ENCODE peak calls at places on chromosome 1, in seven cellular contexts. H is AG10803, Q is BJ, Y is AG09309, T is stomach, V is RWPE1, R is heart left ventricle. O is an unnamed sample.

GRCh38 chr1:201503397-201504176 is 3.3 kb downstream of the CSRP1 start:
- DNase-seq in V (peak), Y (peak), R (peak), T (peak), H (peak), Q (peak), O (peak)

GRCh38 chr1:45306319-45306718 is 20.4 kb upstream of the HPDL start:
- DNase-seq in Y (peak), R (no peak), H (peak), T (no peak), V (no peak), Q (no peak), O (no peak)

GRCh38 chr1:24896176-24896575 is 33.9 kb downstream of the RUNX3 start:
- DNase-seq in R (peak), Q (no peak), Y (no peak), V (no peak), H (no peak), T (peak), O (no peak)

GRCh38 chr1:201582977-201583376 is 44.0 kb downstream of the NAV1 start:
- DNase-seq in Y (no peak), H (no peak), R (no peak), T (no peak), V (no peak), Q (no peak), O (no peak)

GRCh38 chr1:212858461-212859265 is 588 bp downstream of the FLVCR1 start:
- DNase-seq in Y (no peak), V (peak), R (peak), Q (no peak), H (peak), T (peak), O (peak)

GRCh38 chr1:26283871-26284596 is 4.1 kb downstream of the SH3BGRL3 start:
- DNase-seq in Q (no peak), Y (no peak), V (no peak), H (no peak), T (no peak), R (no peak), O (no peak)

GRCh38 chr1:207711285-207711684 is 40.6 kb upstream of the CD46 start:
- DNase-seq in Y (no peak), R (no peak), Q (no peak), V (peak), H (no peak), T (no peak), O (peak)

GRCh38 chr1:3834701-3835100 is 22.3 kb downstream of the CEP104 start:
- DNase-seq in T (no peak), Q (no peak), Y (no peak), R (no peak), V (no peak), H (no peak), O (no peak)

GRCh38 chr1:184598403-184598802 is 156.3 kb downstream of the EDEM3 start:
- DNase-seq in Q (no peak), R (no peak), V (no peak), T (no peak), H (no peak), Y (no peak), O (no peak)

GRCh38 chr1:184597652-184598357 is 156.9 kb downstream of the EDEM3 start:
- DNase-seq in H (no peak), R (no peak), Q (no peak), T (no peak), Y (no peak), V (no peak), O (no peak)

GRCh38 chr1:184595609-184596008 is 159.0 kb downstream of the EDEM3 start:
- DNase-seq in T (no peak), Q (peak), Y (peak), H (peak), R (no peak), V (peak), O (peak)

GRCh38 chr1:184593612-184594011 is 161.0 kb downstream of the EDEM3 start:
- DNase-seq in Y (no peak), V (no peak), R (no peak), T (no peak), H (no peak), Q (no peak), O (no peak)

DNA sequence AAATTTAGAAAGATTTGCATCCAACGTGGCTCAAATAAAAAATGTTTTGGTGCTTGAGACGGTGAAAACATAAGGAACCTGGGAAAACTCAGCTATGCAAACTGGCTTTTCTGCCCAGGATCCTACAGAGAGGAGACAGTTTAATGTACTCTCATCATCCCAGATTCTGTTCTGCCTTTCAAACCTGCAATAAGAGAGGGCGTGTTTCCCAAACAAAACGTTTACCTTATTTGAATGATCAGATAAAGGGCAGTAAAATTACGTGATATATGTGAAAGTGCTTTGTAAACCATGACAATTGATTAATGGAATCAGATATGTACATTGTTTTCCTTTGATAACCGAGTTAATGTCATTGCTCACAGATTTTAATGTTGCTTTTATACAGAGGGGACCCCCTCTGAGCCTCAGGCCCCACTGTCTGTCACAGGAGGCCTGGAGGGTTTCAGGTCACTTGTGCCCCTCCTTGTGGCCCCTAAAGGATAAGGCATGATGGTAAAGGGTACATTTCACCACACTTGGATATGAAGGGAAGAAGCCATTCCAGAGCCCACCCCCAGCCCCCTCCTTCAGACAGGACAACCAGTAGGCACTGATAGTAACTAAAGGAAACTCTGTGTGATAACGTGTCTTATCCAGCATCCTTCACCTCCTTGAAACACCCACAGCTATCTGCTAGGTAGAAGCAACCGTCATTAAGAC is 157.6 kb downstream of the EDEM3 start:
- DNase-seq in V (no peak), H (no peak), R (no peak), Y (no peak), Q (no peak), T (no peak), O (no peak)
- TF ChIP-seq CTCF in V (no peak), H (no peak), R (no peak), Y (no peak), Q (no peak), T (no peak), O (peak)

DNA sequence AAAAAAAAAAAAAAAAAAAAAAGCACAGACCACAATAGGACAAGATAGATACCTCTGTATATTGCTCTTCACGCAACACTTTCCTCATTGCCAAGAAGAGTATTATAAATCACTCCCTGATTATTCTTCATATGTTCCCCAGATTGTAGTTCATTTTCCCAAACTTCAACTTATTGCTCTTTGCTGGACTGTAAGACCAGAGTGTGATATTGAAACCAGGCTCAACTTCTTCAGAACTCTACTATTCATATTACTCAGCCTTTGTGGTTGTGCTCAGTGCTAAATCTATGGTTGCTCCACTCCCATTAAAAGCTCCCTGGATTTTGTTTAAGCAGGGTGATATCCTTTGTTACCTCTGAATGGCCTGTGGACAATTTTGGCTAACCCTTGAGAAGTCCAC is 180.5 kb downstream of the NTMT2 start:
- DNase-seq in Y (no peak), Q (no peak), R (no peak), V (no peak), H (peak), T (no peak), O (no peak)
- TF ChIP-seq CTCF in Y (no peak), Q (no peak), R (no peak), V (no peak), H (no peak), T (no peak), O (no peak)

DNA sequence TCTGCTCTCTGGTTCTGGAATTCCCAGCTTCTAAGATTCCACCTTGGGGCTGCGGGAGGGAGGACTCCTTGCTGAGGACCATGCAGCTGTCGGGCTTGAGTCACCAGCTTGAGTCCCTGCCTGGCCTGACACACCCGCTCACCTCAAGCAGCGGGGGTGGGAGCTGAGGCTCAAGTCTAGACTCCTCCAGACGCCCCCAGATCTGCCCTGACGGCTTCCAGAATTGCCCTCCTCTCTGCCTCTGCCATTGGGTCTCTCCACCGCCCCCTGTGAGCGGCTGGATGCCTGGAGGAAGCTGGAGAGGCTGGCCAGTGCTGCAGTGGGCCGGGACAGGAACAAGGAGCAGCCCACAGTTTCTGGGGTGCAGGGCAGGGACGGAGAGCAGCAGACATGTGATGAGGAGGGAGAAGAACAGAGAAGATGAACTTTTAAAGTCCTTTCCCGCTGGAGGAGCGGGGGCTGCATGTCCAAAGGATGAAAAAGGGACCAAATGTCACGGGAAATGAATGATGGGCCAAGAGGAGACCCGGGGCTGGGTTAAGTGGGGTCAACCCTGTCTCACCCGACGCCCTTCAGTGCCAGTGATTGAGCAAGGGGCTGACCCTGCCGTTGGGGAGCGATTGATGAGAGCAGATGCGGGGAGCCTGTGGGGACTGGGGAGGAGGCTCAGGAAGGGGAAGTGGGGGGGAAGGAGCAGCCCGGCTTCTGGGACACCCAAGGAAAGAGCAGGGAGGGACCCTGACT is 13.5 kb downstream of the CRABP2 start:
- DNase-seq in Q (no peak), Y (no peak), R (no peak), V (peak), T (no peak), H (no peak), O (no peak)
- TF ChIP-seq CTCF in Q (peak), Y (peak), R (no peak), V (no peak), T (no peak), H (peak), O (peak)

GRCh38 chr1:150161747-150162581 is 12.2 kb downstream of the PLEKHO1 start:
- DNase-seq in R (no peak), Q (no peak), H (no peak), Y (no peak), T (no peak), V (no peak), O (no peak)
- TF ChIP-seq CTCF in R (no peak), Q (no peak), H (no peak), Y (no peak), T (no peak), V (no peak), O (no peak)

GRCh38 chr1:6601865-6602668 is 602 bp downstream of the KLHL21 start:
- DNase-seq in R (peak), H (peak), Y (no peak), T (peak), Q (no peak), V (no peak), O (no peak)
- TF ChIP-seq CTCF in R (no peak), H (no peak), Y (no peak), T (no peak), Q (no peak), V (no peak), O (no peak)

GRCh38 chr1:32224285-32224684 is 2.1 kb downstream of the EIF3I start:
- DNase-seq in T (no peak), H (no peak), V (no peak), R (no peak), Q (no peak), Y (no peak), O (no peak)

GRCh38 chr1:32220746-32221580 is 1.2 kb downstream of the TMEM234 start:
- DNase-seq in Q (no peak), Y (no peak), T (no peak), R (no peak), H (no peak), V (no peak), O (no peak)

GRCh38 chr1:32221980-32222751 is at the start of the genes EIF3I and TMEM234:
- DNase-seq in V (peak), T (peak), H (peak), Y (no peak), R (peak), Q (peak), O (peak)

GRCh38 chr1:32221581-32221979 is 573 bp downstream of the TMEM234 start:
- DNase-seq in Q (no peak), V (no peak), T (no peak), R (no peak), H (no peak), Y (no peak), O (no peak)

DNA sequence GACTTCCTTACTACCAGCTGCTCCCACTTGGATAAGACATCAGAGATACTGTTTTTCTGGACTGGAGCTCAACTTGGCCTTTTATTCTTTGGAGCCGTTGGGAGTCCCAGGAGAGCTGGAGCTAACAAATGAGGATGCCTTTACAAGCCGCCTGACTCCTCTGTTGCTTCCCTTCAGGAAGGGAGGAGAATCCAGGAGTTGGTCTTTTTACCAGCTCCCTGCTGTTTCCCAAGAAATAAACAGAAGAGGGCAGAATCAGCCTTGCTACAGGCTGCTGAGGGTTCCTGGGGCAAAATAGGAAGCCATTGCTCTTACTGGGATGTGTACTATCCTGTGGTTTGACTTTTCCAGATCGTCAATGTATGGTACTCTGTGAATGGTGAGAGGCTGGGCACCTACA is 1.5 kb downstream of the EIF3I start:
- DNase-seq in T (no peak), H (no peak), Y (no peak), V (no peak), R (no peak), Q (no peak), O (no peak)
- TF ChIP-seq CTCF in T (no peak), H (no peak), Y (peak), V (no peak), R (no peak), Q (no peak), O (peak)

GRCh38 chr1:153921080-153921802 is 1.5 kb downstream of the GATAD2B start:
- DNase-seq in R (no peak), Q (no peak), V (no peak), T (no peak), Y (no peak), H (no peak), O (no peak)
- TF ChIP-seq CTCF in R (no peak), Q (no peak), V (no peak), T (no peak), Y (no peak), H (no peak), O (no peak)

DNA sequence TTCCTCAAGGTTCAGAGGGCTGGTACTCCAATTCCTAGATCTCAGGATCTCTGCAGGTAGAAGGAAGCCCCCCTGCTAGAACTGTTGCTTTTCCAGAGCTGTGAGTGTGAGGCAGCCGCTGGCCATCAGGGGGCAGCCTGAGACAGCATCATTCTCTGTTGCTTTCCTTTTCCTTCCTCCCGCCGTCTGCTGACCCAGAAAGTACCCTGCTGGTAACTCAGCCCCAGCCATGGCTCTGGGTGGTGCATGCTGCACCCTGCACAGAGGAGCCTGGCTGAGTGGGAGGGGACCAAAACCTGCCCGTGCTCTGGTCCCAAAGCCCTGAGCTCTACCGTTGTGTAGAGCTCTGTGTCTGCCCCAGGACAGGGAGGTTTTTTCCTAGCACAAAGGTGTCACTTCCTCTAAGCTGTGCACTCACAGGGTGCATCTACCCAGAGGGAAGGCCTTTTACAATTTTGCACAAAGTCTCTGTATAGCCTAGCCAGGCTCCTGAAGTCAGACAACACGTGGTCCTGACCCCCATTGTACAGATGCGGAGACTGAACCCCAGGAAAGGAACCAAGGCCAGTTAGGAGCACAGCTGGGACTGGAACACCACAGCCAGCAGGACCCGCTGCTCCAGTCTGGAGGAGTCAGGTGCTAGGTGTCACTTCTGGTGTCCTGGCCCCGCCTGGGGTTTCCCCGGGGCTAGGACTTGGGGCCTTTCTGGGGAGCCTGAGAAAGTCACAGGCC is 5.6 kb upstream of the FAM131C start:
- DNase-seq in H (peak), T (peak), Q (no peak), V (peak), Y (peak), R (peak), O (peak)
- TF ChIP-seq CTCF in H (peak), T (no peak), Q (peak), V (peak), Y (peak), R (peak), O (peak)

DNA sequence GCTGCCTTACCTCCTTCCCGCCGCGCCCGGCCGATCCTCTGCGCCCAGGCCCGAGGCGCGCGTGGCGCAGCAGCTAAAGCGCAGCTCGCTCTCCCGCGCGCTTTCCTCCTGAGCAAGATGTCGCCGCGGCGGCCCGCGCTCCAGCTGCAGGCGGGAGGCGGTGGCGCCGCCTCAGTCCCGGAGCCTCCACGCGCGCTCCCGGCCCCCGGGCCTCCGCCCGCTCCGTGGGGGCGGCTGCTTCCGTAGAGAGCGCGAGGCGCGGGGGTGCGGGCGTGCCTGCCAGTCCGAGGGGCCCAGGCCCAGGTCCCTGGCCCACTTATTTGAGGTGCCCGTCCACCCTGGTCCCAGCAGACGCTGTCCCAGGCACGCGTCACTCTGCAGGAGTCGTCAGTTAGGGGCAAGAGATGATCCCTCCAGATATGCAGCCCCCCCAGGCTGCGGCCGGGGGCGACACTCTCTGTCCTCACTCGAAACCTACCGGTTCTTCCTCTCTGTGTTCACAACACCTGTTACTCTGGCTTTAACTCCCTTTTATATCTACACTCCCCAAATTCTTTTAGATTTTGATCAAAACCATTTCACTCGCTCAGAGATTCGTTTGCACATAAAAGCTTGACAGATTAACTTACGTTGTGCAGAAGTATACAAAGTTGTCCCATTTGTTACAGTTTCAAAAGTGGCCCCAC is at the start of gene CCSAP:
- DNase-seq in R (peak), V (peak), Y (no peak), H (peak), Q (no peak), T (peak), O (no peak)
- TF ChIP-seq CTCF in R (no peak), V (no peak), Y (no peak), H (no peak), Q (no peak), T (no peak), O (peak)

DNA sequence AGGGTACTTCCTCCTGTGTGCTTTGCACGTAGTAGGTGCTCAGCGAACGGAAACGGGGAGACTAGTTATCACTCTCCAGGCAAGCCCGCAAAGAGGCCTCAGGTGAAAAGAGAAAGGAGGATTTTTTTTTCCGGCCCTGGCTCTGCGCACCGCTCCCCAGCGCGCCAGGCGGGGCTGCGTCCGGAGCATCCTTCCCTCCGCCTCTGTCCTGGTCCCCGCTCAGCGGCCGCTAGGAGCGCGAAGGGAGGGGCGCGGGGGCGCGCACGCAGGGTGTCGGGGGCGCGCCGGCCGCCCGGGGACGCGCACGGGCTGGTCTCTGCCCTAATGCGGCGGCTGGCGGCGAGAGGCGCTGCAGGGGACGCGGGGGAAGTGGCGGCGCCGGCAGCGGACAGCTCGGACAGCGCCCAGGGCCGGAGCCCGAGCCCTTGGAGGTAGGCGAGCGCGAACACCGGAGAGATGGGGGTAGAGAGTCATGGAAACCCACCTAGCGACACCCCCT is 42.3 kb upstream of the NFASC start:
- DNase-seq in Y (no peak), H (peak), R (peak), T (peak), V (peak), Q (no peak), O (peak)
- TF ChIP-seq CTCF in Y (no peak), H (peak), R (peak), T (no peak), V (no peak), Q (peak), O (peak)